ENCODE peak calls at places on chromosome 7, in nine cellular contexts. S is ascending aorta, T is GM23338, C is left ventricle myocardium inferior, B is trophoblast cell, R is heart left ventricle, H is right atrium auricular region, N is GM12878, A is pancreas. V is an unnamed sample. For H3K4me1, the result is how much of the 10 kb centered on the place peaks cover.

GRCh38 chr7:100476108-100476780 is 2.8 kb downstream of the TSC22D4 start:
- DNase-seq in S (no peak), T (no peak), C (no peak), B (no peak), R (peak), H (no peak), N (no peak), A (no peak), V (no peak)

GRCh38 chr7:44678468-44679179 is 70.0 kb upstream of the ZMIZ2 start:
- DNase-seq in S (no peak), T (no peak), C (peak), B (peak), R (peak), H (no peak), N (no peak), A (no peak), V (no peak)

GRCh38 chr7:17009007-17009719 is 127.4 kb upstream of the AGR3 start:
- DNase-seq in S (no peak), T (peak), C (no peak), B (peak), R (no peak), H (no peak), N (no peak), A (no peak), V (no peak)

GRCh38 chr7:96679886-96680285 is 29.8 kb downstream of the SEM1 start:
- DNase-seq in S (no peak), T (peak), C (no peak), B (no peak), R (no peak), H (no peak), N (no peak), A (no peak), V (no peak)

GRCh38 chr7:70614237-70614984 is 517.5 kb upstream of the GALNT17 start:
- DNase-seq in S (peak), T (peak), C (peak), B (no peak), R (peak), H (peak), N (no peak), A (peak), V (no peak)

GRCh38 chr7:135390829-135391228 is 119.1 kb downstream of the CNOT4 start:
- DNase-seq in S (no peak), T (no peak), C (no peak), B (no peak), R (no peak), H (no peak), N (no peak), A (no peak), V (no peak)

GRCh38 chr7:80921130-80921529 is 2.3 kb upstream of the SEMA3C start:
- DNase-seq in S (no peak), T (no peak), C (no peak), B (no peak), R (no peak), H (no peak), N (no peak), A (no peak), V (no peak)

GRCh38 chr7:54888067-54888735 is 129.2 kb upstream of the SEC61G start:
- DNase-seq in S (no peak), T (peak), C (no peak), B (no peak), R (no peak), H (no peak), N (no peak), A (peak), V (no peak)

GRCh38 chr7:81846398-81846797 is 76.6 kb upstream of the HGF start:
- DNase-seq in S (no peak), T (no peak), C (no peak), B (peak), R (peak), H (no peak), N (peak), A (no peak), V (no peak)

GRCh38 chr7:14191686-14192098 is 202.2 kb upstream of the ETV1 start:
- DNase-seq in S (no peak), T (no peak), C (no peak), B (no peak), R (no peak), H (no peak), N (no peak), A (no peak), V (no peak)

GRCh38 chr7:66929935-66930334 is 8.9 kb downstream of the TMEM248 start:
- DNase-seq in S (no peak), T (no peak), C (no peak), B (no peak), R (no peak), H (no peak), N (no peak), A (no peak), V (no peak)

GRCh38 chr7:140904081-140904480 is 20.6 kb downstream of the BRAF start:
- DNase-seq in S (no peak), T (no peak), C (no peak), B (no peak), R (no peak), H (no peak), N (no peak), A (no peak), V (no peak)

GRCh38 chr7:41491313-41491712 is 211.6 kb downstream of the INHBA start:
- DNase-seq in S (no peak), T (no peak), C (no peak), B (no peak), R (no peak), H (no peak), N (no peak), A (no peak), V (no peak)

GRCh38 chr7:65325793-65326432 is 47.7 kb upstream of the ZNF92 start:
- DNase-seq in S (no peak), T (no peak), C (no peak), B (no peak), R (no peak), H (no peak), N (no peak), A (no peak), V (no peak)

GRCh38 chr7:151623766-151624165 is 104.1 kb upstream of the RHEB start:
- DNase-seq in S (peak), T (no peak), C (no peak), B (peak), R (no peak), H (no peak), N (no peak), A (no peak), V (no peak)

GRCh38 chr7:119935418-119936025 is 337.5 kb upstream of the KCND2 start:
- DNase-seq in S (no peak), T (peak), C (no peak), B (peak), R (no peak), H (no peak), N (no peak), A (no peak), V (peak)

GRCh38 chr7:97373743-97374142 is 256.2 kb downstream of the SDHAF3 start:
- DNase-seq in S (no peak), T (peak), C (no peak), B (no peak), R (no peak), H (no peak), N (no peak), A (no peak), V (no peak)

GRCh38 chr7:47454066-47454950 is 127.6 kb downstream of the TNS3 start:
- DNase-seq in S (no peak), T (no peak), C (no peak), B (peak), R (no peak), H (no peak), N (no peak), A (no peak), V (no peak)

GRCh38 chr7:99036531-99037175 is 107.3 kb downstream of the SMURF1 start:
- DNase-seq in S (peak), T (peak), C (no peak), B (peak), R (no peak), H (peak), N (no peak), A (no peak), V (no peak)

GRCh38 chr7:137874390-137874789 is 27.6 kb upstream of the DGKI start:
- DNase-seq in S (no peak), T (no peak), C (no peak), B (peak), R (no peak), H (no peak), N (no peak), A (no peak), V (no peak)

GRCh38 chr7:51154201-51154600 is 162.4 kb downstream of the COBL start:
- DNase-seq in S (no peak), T (no peak), C (no peak), B (no peak), R (no peak), H (no peak), N (no peak), A (no peak), V (no peak)

GRCh38 chr7:127250312-127251047 is 2.3 kb downstream of the GRM8 start:
- DNase-seq in S (no peak), T (no peak), C (no peak), B (no peak), R (no peak), H (no peak), N (no peak), A (no peak), V (no peak)

GRCh38 chr7:133853706-133854276 is 273.3 kb upstream of the LRGUK start:
- DNase-seq in S (no peak), T (peak), C (no peak), B (peak), R (no peak), H (no peak), N (peak), A (no peak), V (peak)

GRCh38 chr7:149420006-149420405 is 40.9 kb downstream of the ZNF777 start:
- DNase-seq in S (no peak), T (no peak), C (no peak), B (no peak), R (no peak), H (no peak), N (no peak), A (no peak), V (no peak)

GRCh38 chr7:114885836-114886235 is 36.1 kb upstream of the MDFIC start:
- DNase-seq in S (no peak), T (no peak), C (no peak), B (no peak), R (no peak), H (no peak), N (no peak), A (no peak), V (no peak)

GRCh38 chr7:16817536-16817935 is 12.7 kb upstream of the AGR2 start:
- DNase-seq in S (no peak), T (no peak), C (no peak), B (no peak), R (no peak), H (no peak), N (no peak), A (no peak), V (no peak)

GRCh38 chr7:151954866-151955820 is 1.1 kb upstream of the GALNTL5 start:
- DNase-seq in S (no peak), T (no peak), C (peak), B (no peak), R (peak), H (peak), N (no peak), A (no peak), V (no peak)

GRCh38 chr7:49398236-49398635 is 375.2 kb upstream of the VWC2 start:
- DNase-seq in S (no peak), T (no peak), C (peak), B (no peak), R (no peak), H (no peak), N (no peak), A (no peak), V (no peak)

GRCh38 chr7:46651561-46652088 is 730.6 kb upstream of the IGFBP3 start:
- DNase-seq in S (no peak), T (no peak), C (no peak), B (peak), R (no peak), H (no peak), N (peak), A (peak), V (no peak)

GRCh38 chr7:45089314-45089891 is 634 bp upstream of the NACAD start:
- DNase-seq in S (peak), T (peak), C (peak), B (peak), R (peak), H (no peak), N (no peak), A (peak), V (peak)

GRCh38 chr7:27161721-27162547 is 3.4 kb downstream of the HOXA9 start:
- DNase-seq in S (peak), T (peak), C (peak), B (no peak), R (no peak), H (no peak), N (no peak), A (peak), V (no peak)

GRCh38 chr7:27161214-27161720 is 4.1 kb downstream of the HOXA9 start:
- DNase-seq in S (peak), T (no peak), C (peak), B (no peak), R (peak), H (no peak), N (no peak), A (peak), V (peak)

GRCh38 chr7:27162930-27163775 is 2.2 kb downstream of the HOXA9 start:
- DNase-seq in S (peak), T (no peak), C (no peak), B (no peak), R (no peak), H (no peak), N (no peak), A (no peak), V (no peak)

GRCh38 chr7:27163776-27164380 is 1.5 kb downstream of the HOXA9 start:
- DNase-seq in S (no peak), T (no peak), C (peak), B (no peak), R (no peak), H (no peak), N (no peak), A (no peak), V (no peak)

GRCh38 chr7:27162548-27162848 is 2.8 kb downstream of the HOXA9 start:
- DNase-seq in S (no peak), T (no peak), C (no peak), B (no peak), R (no peak), H (no peak), N (no peak), A (no peak), V (no peak)
- H3K4me3 ChIP-seq in S (no peak), T (no peak), C (no peak), B (no peak), R (no peak), H (no peak), N (no peak), A (no peak), V (no peak)

GRCh38 chr7:139623518-139623917 is 100.0 kb downstream of the CLEC2L start:
- DNase-seq in S (no peak), T (peak), C (no peak), B (no peak), R (no peak), H (peak), N (no peak), A (no peak), V (no peak)
- H3K4me1 ChIP-seq in S (under half), T (under half), C (under half), B (under half), R (under half), H (under half), N (under half), A (under half), V (under half)

DNA sequence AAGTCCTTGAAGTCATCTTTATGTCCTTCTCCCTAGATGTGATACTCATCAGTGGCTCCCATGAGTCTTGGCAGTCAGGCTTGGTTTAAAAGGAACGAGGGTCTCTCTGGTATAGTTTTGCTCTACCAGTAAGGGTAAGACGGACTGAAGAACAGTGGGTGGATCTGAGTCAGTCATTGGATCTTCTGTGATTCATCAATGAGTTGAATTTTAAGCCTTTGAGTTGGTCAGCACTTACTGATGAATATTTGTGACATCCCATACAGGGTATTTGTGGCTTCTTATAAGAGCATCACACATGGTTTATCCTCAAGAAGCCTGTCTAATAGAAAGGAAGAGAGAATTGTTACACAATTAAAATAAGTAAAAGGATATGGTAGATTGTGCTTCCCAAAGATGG is 87.3 kb upstream of the NAMPT start:
- DNase-seq in S (no peak), T (no peak), C (no peak), B (no peak), R (no peak), H (no peak), N (no peak), A (no peak), V (no peak)
- H3K4me3 ChIP-seq in S (no peak), T (no peak), C (no peak), B (no peak), R (no peak), H (no peak), N (no peak), A (no peak), V (no peak)

GRCh38 chr7:2404714-2405119 is 1.3 kb downstream of the CHST12 start:
- DNase-seq in S (no peak), T (no peak), C (no peak), B (no peak), R (no peak), H (no peak), N (no peak), A (no peak), V (no peak)

GRCh38 chr7:2405201-2405600 is 1.8 kb downstream of the CHST12 start:
- DNase-seq in S (no peak), T (no peak), C (no peak), B (no peak), R (no peak), H (no peak), N (no peak), A (no peak), V (no peak)

GRCh38 chr7:2403718-2404648 is 572 bp downstream of the CHST12 start:
- DNase-seq in S (peak), T (peak), C (peak), B (peak), R (peak), H (peak), N (no peak), A (peak), V (peak)

GRCh38 chr7:2403014-2403717 is at the start of gene CHST12:
- DNase-seq in S (peak), T (peak), C (peak), B (peak), R (peak), H (peak), N (peak), A (peak), V (peak)

GRCh38 chr7:2405601-2406345 is 2.4 kb downstream of the CHST12 start:
- DNase-seq in S (no peak), T (no peak), C (no peak), B (no peak), R (no peak), H (no peak), N (peak), A (no peak), V (no peak)
- H3K4me1 ChIP-seq in S (under half), T (under half), C (half or more), B (under half), R (half or more), H (half or more), N (under half), A (under half), V (under half)

DNA sequence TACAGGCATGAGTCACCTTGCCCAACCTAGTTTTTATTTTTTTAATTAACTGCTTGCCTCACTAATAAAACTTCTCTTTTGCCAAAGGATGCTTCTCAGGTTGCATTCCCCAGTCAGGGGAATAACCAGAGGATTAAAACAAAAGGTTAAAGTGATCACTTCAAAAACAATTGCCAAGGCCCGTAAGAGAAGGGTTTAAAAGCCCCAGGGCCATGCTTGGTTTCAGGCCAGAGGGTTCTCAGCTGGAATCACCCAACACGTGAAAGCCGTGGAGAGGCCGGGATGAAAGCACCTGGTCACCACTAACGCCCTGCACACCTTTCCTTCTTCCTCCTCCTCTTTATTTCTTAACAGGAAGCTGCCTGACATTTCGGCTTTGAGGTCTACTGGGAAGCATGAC is 587.5 kb downstream of the PTPRN2 start:
- DNase-seq in S (no peak), T (peak), C (no peak), B (no peak), R (no peak), H (no peak), N (no peak), A (no peak), V (no peak)
- H3K4me3 ChIP-seq in S (no peak), T (no peak), C (no peak), B (no peak), R (no peak), H (no peak), N (no peak), A (no peak), V (no peak)

GRCh38 chr7:142811154-142811737 is 40.5 kb downstream of the PRSS2 start:
- DNase-seq in S (no peak), T (peak), C (no peak), B (peak), R (no peak), H (no peak), N (no peak), A (no peak), V (no peak)
- H3K4me1 ChIP-seq in S (under half), T (under half), C (under half), B (under half), R (under half), H (under half), N (under half), A (under half), V (under half)

DNA sequence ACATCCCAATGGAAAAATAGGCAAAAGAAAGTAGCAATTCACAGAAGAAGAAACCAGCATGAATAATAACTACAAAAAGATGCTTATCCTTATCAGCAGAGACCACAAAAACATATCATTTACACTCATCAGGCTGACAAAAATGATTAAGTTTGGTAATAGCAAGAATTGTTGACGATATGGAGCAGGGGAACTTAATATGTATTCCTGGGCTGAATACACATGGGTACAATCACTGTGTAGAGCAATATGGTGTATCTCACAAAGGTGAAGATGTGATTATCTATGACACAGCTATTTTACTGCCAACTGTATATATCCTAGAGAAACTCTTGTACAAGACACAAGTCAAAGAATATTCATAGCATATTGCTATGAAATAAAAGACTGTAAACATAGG is 141.8 kb upstream of the NOBOX start:
- DNase-seq in S (no peak), T (no peak), C (no peak), B (peak), R (no peak), H (no peak), N (no peak), A (no peak), V (no peak)
- H3K4me3 ChIP-seq in S (no peak), T (no peak), C (no peak), B (no peak), R (no peak), H (no peak), N (no peak), A (no peak), V (no peak)

GRCh38 chr7:73830872-73831655 is at the start of gene CLDN4:
- DNase-seq in S (no peak), T (peak), C (no peak), B (peak), R (no peak), H (no peak), N (no peak), A (peak), V (peak)
- H3K4me1 ChIP-seq in S (under half), T (half or more), C (under half), B (half or more), R (under half), H (under half), N (under half), A (under half), V (under half)

GRCh38 chr7:36129048-36129534 is 24.0 kb upstream of the EEPD1 start:
- DNase-seq in S (no peak), T (no peak), C (no peak), B (no peak), R (peak), H (peak), N (no peak), A (peak), V (no peak)
- H3K4me3 ChIP-seq in S (no peak), T (no peak), C (peak), B (no peak), R (no peak), H (no peak), N (no peak), A (no peak), V (no peak)